ENCODE peak calls at places on chromosomes 7 and 10, in nine cellular contexts. O, B, C, P, X, M, J, K and S are unnamed samples.

GRCh38 chr7:36186841-36187240 is 33.8 kb downstream of the EEPD1 start:
- DNase-seq in O (no peak), B (no peak), C (no peak), P (no peak), X (no peak), M (peak), J (no peak), K (no peak), S (no peak)

GRCh38 chr7:124349443-124349842 is 316.6 kb upstream of the TMEM229A start:
- DNase-seq in O (no peak), B (no peak), C (no peak), P (peak), X (no peak), M (no peak), J (no peak), K (no peak), S (no peak)

GRCh38 chr10:86363184-86363832 is 3.3 kb downstream of the GRID1 start:
- DNase-seq in O (peak), B (no peak), C (no peak), P (no peak), X (peak), M (peak), J (no peak), K (peak), S (no peak)

GRCh38 chr10:52318822-52319464 is 4.9 kb downstream of the DKK1 start:
- DNase-seq in O (no peak), B (no peak), C (no peak), P (no peak), X (no peak), M (no peak), J (no peak), K (peak), S (no peak)

GRCh38 chr10:79149662-79150443 is 81.1 kb downstream of the ZMIZ1 start:
- DNase-seq in O (peak), B (peak), C (peak), P (peak), X (no peak), M (no peak), J (no peak), K (peak), S (peak)

GRCh38 chr7:18873674-18874341 is 243.6 kb downstream of the TWIST1 start:
- DNase-seq in O (no peak), B (no peak), C (no peak), P (peak), X (peak), M (no peak), J (no peak), K (peak), S (no peak)

GRCh38 chr10:130973127-130973839 is 338.2 kb downstream of the TCERG1L start:
- DNase-seq in O (no peak), B (no peak), C (no peak), P (no peak), X (no peak), M (no peak), J (no peak), K (no peak), S (no peak)

GRCh38 chr7:137953692-137954470 is 48.0 kb downstream of the CREB3L2 start:
- DNase-seq in O (no peak), B (no peak), C (no peak), P (no peak), X (peak), M (no peak), J (no peak), K (peak), S (no peak)

GRCh38 chr10:11135709-11136108 is 118.0 kb downstream of the CELF2 start:
- DNase-seq in O (no peak), B (no peak), C (no peak), P (no peak), X (no peak), M (no peak), J (no peak), K (no peak), S (no peak)

GRCh38 chr7:81158189-81158588 is 239.3 kb upstream of the SEMA3C start:
- DNase-seq in O (no peak), B (no peak), C (no peak), P (no peak), X (no peak), M (no peak), J (no peak), K (no peak), S (no peak)

GRCh38 chr7:7693881-7694280 is 24.5 kb downstream of the RPA3 start:
- DNase-seq in O (no peak), B (no peak), C (no peak), P (no peak), X (no peak), M (no peak), J (no peak), K (peak), S (no peak)

GRCh38 chr7:142375710-142376313 is 118.0 kb upstream of the PRSS58 start:
- DNase-seq in O (peak), B (no peak), C (no peak), P (no peak), X (peak), M (no peak), J (no peak), K (peak), S (no peak)

GRCh38 chr10:5601826-5602225 is 64.6 kb downstream of the ASB13 start:
- DNase-seq in O (peak), B (peak), C (no peak), P (no peak), X (no peak), M (no peak), J (no peak), K (peak), S (no peak)

GRCh38 chr10:101843032-101843991 is at the start of gene KCNIP2:
- DNase-seq in O (no peak), B (no peak), C (peak), P (peak), X (peak), M (no peak), J (peak), K (no peak), S (peak)

GRCh38 chr10:34539533-34540315 is 275.4 kb downstream of the PARD3 start:
- DNase-seq in O (no peak), B (no peak), C (no peak), P (no peak), X (no peak), M (no peak), J (peak), K (peak), S (no peak)

GRCh38 chr7:137717811-137718271 is 128.9 kb downstream of the DGKI start:
- DNase-seq in O (no peak), B (no peak), C (no peak), P (no peak), X (peak), M (no peak), J (no peak), K (peak), S (no peak)

GRCh38 chr10:86260564-86260963 is 106.0 kb downstream of the GRID1 start:
- DNase-seq in O (no peak), B (no peak), C (no peak), P (peak), X (no peak), M (no peak), J (no peak), K (no peak), S (no peak)

GRCh38 chr10:11880169-11881027 is 57.2 kb downstream of the PROSER2 start:
- DNase-seq in O (no peak), B (no peak), C (no peak), P (no peak), X (peak), M (no peak), J (no peak), K (no peak), S (no peak)

GRCh38 chr7:129203050-129203741 is 14.8 kb downstream of the SMO start:
- DNase-seq in O (no peak), B (no peak), C (no peak), P (no peak), X (no peak), M (no peak), J (no peak), K (no peak), S (no peak)
- H3K4me3 ChIP-seq in O (no peak), B (no peak), C (no peak), P (no peak), X (no peak), M (no peak), J (no peak), K (no peak), S (no peak)

GRCh38 chr7:122884186-122884585 is 2.1 kb downstream of the CADPS2 start:
- DNase-seq in O (no peak), B (no peak), C (no peak), P (no peak), X (no peak), M (peak), J (no peak), K (no peak), S (no peak)

GRCh38 chr7:122885583-122886356 is 490 bp downstream of the CADPS2 start:
- DNase-seq in O (peak), B (no peak), C (no peak), P (peak), X (peak), M (peak), J (peak), K (peak), S (no peak)

GRCh38 chr7:122887198-122887597 is 938 bp upstream of the CADPS2 start:
- DNase-seq in O (peak), B (peak), C (no peak), P (peak), X (peak), M (peak), J (no peak), K (peak), S (no peak)

GRCh38 chr7:122887848-122888247 is 1.6 kb upstream of the CADPS2 start:
- DNase-seq in O (no peak), B (no peak), C (no peak), P (no peak), X (no peak), M (no peak), J (no peak), K (no peak), S (no peak)

GRCh38 chr7:122886357-122887081 is at the start of gene CADPS2:
- DNase-seq in O (peak), B (peak), C (no peak), P (peak), X (peak), M (peak), J (peak), K (peak), S (no peak)
- H3K4me3 ChIP-seq in O (peak), B (peak), C (no peak), P (peak), X (peak), M (peak), J (peak), K (peak), S (no peak)

GRCh38 chr7:39228946-39229345 is 251.2 kb downstream of the POU6F2 start:
- DNase-seq in O (no peak), B (no peak), C (no peak), P (no peak), X (peak), M (no peak), J (no peak), K (no peak), S (no peak)
- H3K4me3 ChIP-seq in O (no peak), B (no peak), C (no peak), P (no peak), X (no peak), M (no peak), J (no peak), K (no peak), S (no peak)

GRCh38 chr7:64905133-64905532 is 2.1 kb downstream of the ZNF273 start:
- DNase-seq in O (no peak), B (no peak), C (no peak), P (no peak), X (no peak), M (no peak), J (no peak), K (no peak), S (no peak)

GRCh38 chr7:64905547-64905946 is 2.5 kb downstream of the ZNF273 start:
- DNase-seq in O (no peak), B (no peak), C (no peak), P (no peak), X (no peak), M (no peak), J (no peak), K (no peak), S (no peak)

GRCh38 chr7:64907641-64908326 is 4.7 kb downstream of the ZNF273 start:
- DNase-seq in O (no peak), B (no peak), C (no peak), P (no peak), X (no peak), M (no peak), J (no peak), K (peak), S (no peak)

GRCh38 chr7:64902806-64903721 is at the start of gene ZNF273:
- DNase-seq in O (peak), B (peak), C (peak), P (peak), X (peak), M (peak), J (peak), K (peak), S (peak)

DNA sequence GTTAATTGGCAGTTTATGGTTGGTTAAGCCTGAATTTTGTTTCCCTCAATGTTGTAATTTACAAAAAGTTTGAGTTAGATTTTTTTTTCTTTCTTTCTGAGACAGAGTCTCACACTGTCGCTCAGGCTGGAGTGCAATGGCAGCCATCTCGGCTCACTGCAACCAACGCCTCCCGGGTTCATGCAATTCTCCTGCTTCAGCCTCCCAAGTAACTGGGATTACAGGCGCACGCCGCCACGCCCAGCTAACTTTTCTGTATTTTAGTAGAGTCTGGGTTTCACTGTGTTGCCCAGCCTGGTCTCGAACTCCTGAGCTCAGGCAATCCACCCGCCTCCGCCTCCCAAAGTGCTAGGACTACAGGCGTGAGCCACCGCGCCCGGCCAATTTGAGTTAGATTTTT is 935 bp downstream of the ZNF273 start:
- DNase-seq in O (no peak), B (no peak), C (no peak), P (no peak), X (no peak), M (no peak), J (no peak), K (no peak), S (no peak)
- H3K4me3 ChIP-seq in O (peak), B (peak), C (peak), P (peak), X (peak), M (no peak), J (peak), K (peak), S (peak)

GRCh38 chr10:20399789-20400188 is 497.3 kb downstream of the NEBL start:
- DNase-seq in O (no peak), B (no peak), C (no peak), P (no peak), X (no peak), M (no peak), J (no peak), K (no peak), S (no peak)

GRCh38 chr10:20406607-20407188 is 490.4 kb downstream of the NEBL start:
- DNase-seq in O (no peak), B (no peak), C (no peak), P (no peak), X (no peak), M (no peak), J (no peak), K (no peak), S (no peak)

GRCh38 chr10:20407421-20407820 is 489.7 kb downstream of the NEBL start:
- DNase-seq in O (no peak), B (no peak), C (no peak), P (no peak), X (no peak), M (no peak), J (no peak), K (no peak), S (no peak)

GRCh38 chr10:20405050-20405449 is 492.1 kb downstream of the NEBL start:
- DNase-seq in O (no peak), B (no peak), C (no peak), P (no peak), X (no peak), M (no peak), J (no peak), K (no peak), S (no peak)
- H3K4me3 ChIP-seq in O (no peak), B (no peak), C (no peak), P (no peak), X (no peak), M (no peak), J (no peak), K (no peak), S (no peak)

GRCh38 chr7:1460757-1461639 is 1.7 kb upstream of the MICALL2 start:
- DNase-seq in O (peak), B (peak), C (no peak), P (no peak), X (peak), M (peak), J (no peak), K (peak), S (no peak)
- H3K4me3 ChIP-seq in O (peak), B (peak), C (no peak), P (no peak), X (no peak), M (peak), J (no peak), K (no peak), S (no peak)

GRCh38 chr10:32984003-32984600 is 26.1 kb upstream of the ITGB1 start:
- DNase-seq in O (no peak), B (no peak), C (no peak), P (no peak), X (no peak), M (no peak), J (no peak), K (no peak), S (no peak)

GRCh38 chr10:32985781-32986350 is 27.8 kb upstream of the ITGB1 start:
- DNase-seq in O (no peak), B (no peak), C (no peak), P (no peak), X (no peak), M (no peak), J (no peak), K (peak), S (no peak)

GRCh38 chr10:32987172-32987571 is 29.1 kb upstream of the ITGB1 start:
- DNase-seq in O (no peak), B (no peak), C (no peak), P (no peak), X (no peak), M (no peak), J (no peak), K (no peak), S (no peak)

GRCh38 chr10:32983333-32983909 is 25.4 kb upstream of the ITGB1 start:
- DNase-seq in O (no peak), B (no peak), C (peak), P (peak), X (no peak), M (no peak), J (no peak), K (peak), S (no peak)

DNA sequence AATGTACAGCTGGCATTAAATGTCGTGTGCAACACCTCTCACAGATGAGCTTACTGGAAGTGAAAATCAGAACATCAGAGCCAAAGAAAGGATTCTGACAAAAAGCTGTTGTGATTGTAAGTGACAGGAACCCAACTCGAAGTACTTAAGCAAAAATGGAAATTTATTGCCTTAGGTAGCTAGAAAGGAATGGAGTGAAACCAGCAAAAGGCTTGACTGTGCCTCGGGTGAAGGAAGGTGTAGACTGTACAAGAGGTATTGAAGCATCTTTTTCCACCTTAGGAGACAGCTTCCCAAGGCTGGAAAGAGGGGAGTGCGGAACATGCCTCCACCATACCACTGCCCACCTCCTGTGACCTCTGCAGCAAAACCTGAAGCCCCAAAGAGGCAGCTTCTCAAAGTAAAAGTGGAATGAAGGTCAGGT is 27.3 kb upstream of the ITGB1 start:
- DNase-seq in O (no peak), B (no peak), C (no peak), P (no peak), X (no peak), M (no peak), J (no peak), K (no peak), S (no peak)
- H3K4me3 ChIP-seq in O (no peak), B (no peak), C (no peak), P (no peak), X (no peak), M (no peak), J (no peak), K (no peak), S (no peak)